ENCODE peak calls at places on chromosome 20, in six cellular contexts. M is astrocyte, H is endothelial cell of umbilical vein, Z is lung, I is endothelial cell, P is HFFc6. U is an unnamed sample.

GRCh38 chr20:19750907-19751636 is 7.0 kb upstream of the RIN2 start:
- DNase-seq in M (no peak), H (no peak), Z (no peak), I (no peak), P (no peak), U (no peak)

GRCh38 chr20:58399926-58400325 is 10.9 kb downstream of the VAPB start:
- DNase-seq in M (no peak), H (no peak), Z (no peak), I (no peak), P (no peak), U (no peak)

GRCh38 chr20:53608456-53609413 is 15.1 kb upstream of the ZNF217 start:
- DNase-seq in M (no peak), H (no peak), Z (no peak), I (no peak), P (no peak), U (no peak)

GRCh38 chr20:6764619-6765018 is 2.9 kb upstream of the BMP2 start:
- DNase-seq in M (no peak), H (no peak), Z (no peak), I (no peak), P (no peak), U (no peak)

GRCh38 chr20:1423625-1424106 is 30.8 kb upstream of the FKBP1A start:
- DNase-seq in M (peak; percentile 73), H (peak; percentile 37), Z (peak; percentile 51), I (peak; percentile 36), P (peak; percentile 30), U (peak; percentile 35)

GRCh38 chr20:10856237-10856636 is 182.4 kb upstream of the JAG1 start:
- DNase-seq in M (no peak), H (peak; percentile 22), Z (no peak), I (no peak), P (no peak), U (no peak)

GRCh38 chr20:11847827-11848226 is 69.9 kb upstream of the BTBD3 start:
- DNase-seq in M (no peak), H (peak; percentile 33), Z (no peak), I (no peak), P (no peak), U (no peak)

GRCh38 chr20:873875-874607 is 40.5 kb downstream of the FAM110A start:
- DNase-seq in M (no peak), H (no peak), Z (no peak), I (no peak), P (no peak), U (no peak)

GRCh38 chr20:53794529-53795115 is 201.0 kb upstream of the ZNF217 start:
- DNase-seq in M (peak; percentile 70), H (no peak), Z (no peak), I (no peak), P (no peak), U (no peak)

GRCh38 chr20:30502670-30503069 is 754.8 kb upstream of the DEFB115 start:
- DNase-seq in M (no peak), H (no peak), Z (no peak), I (no peak), P (no peak), U (no peak)

GRCh38 chr20:3245711-3246110 is 6.7 kb upstream of the SLC4A11 start:
- DNase-seq in M (no peak), H (no peak), Z (no peak), I (no peak), P (no peak), U (no peak)

GRCh38 chr20:48556956-48557355 is 270.8 kb downstream of the PREX1 start:
- DNase-seq in M (no peak), H (no peak), Z (no peak), I (no peak), P (no peak), U (no peak)

GRCh38 chr20:50278684-50279531 is 88.3 kb downstream of the CEBPB start:
- DNase-seq in M (no peak), H (no peak), Z (peak; percentile 74), I (no peak), P (no peak), U (no peak)

GRCh38 chr20:62693523-62693922 is 15.1 kb upstream of the NTSR1 start:
- DNase-seq in M (no peak), H (no peak), Z (no peak), I (no peak), P (no peak), U (no peak)

GRCh38 chr20:58649288-58650180 is 1.5 kb upstream of the STX16 start:
- DNase-seq in M (no peak), H (no peak), Z (no peak), I (peak; percentile 27), P (no peak), U (no peak)

GRCh38 chr20:6122873-6123649 is at the start of gene FERMT1:
- DNase-seq in M (peak; percentile 53), H (peak; percentile 31), Z (peak; percentile 48), I (peak; percentile 51), P (peak; percentile 80), U (peak; percentile 54)

GRCh38 chr20:36835025-36835424 is 40.9 kb upstream of the TLDC2 start:
- DNase-seq in M (no peak), H (no peak), Z (no peak), I (no peak), P (no peak), U (no peak)

GRCh38 chr20:36833275-36834020 is 42.5 kb upstream of the TLDC2 start:
- DNase-seq in M (peak; percentile 27), H (peak; percentile 30), Z (no peak), I (no peak), P (peak; percentile 39), U (no peak)

GRCh38 chr20:36832791-36833190 is 43.1 kb upstream of the TLDC2 start:
- DNase-seq in M (no peak), H (no peak), Z (no peak), I (no peak), P (no peak), U (no peak)

GRCh38 chr20:36827541-36828279 is 48.2 kb upstream of the TLDC2 start:
- DNase-seq in M (no peak), H (no peak), Z (no peak), I (no peak), P (no peak), U (no peak)

GRCh38 chr20:36830791-36831691 is 44.9 kb upstream of the TLDC2 start:
- DNase-seq in M (no peak), H (peak; percentile 89), Z (peak; percentile 61), I (no peak), P (peak; percentile 80), U (no peak)
- TF ChIP-seq CTCF in M (peak; percentile 24), H (peak; percentile 40), Z (no peak), I (no peak), P (peak; percentile 77), U (no peak)

GRCh38 chr20:47306755-47307370 is 49.6 kb downstream of the ZMYND8 start:
- DNase-seq in M (no peak), H (no peak), Z (no peak), I (no peak), P (no peak), U (no peak)

GRCh38 chr20:47306095-47306494 is 50.4 kb downstream of the ZMYND8 start:
- DNase-seq in M (no peak), H (no peak), Z (no peak), I (no peak), P (no peak), U (no peak)

GRCh38 chr20:47305667-47306066 is 50.8 kb downstream of the ZMYND8 start:
- DNase-seq in M (no peak), H (no peak), Z (no peak), I (no peak), P (no peak), U (no peak)

GRCh38 chr20:47303736-47304135 is 52.8 kb downstream of the ZMYND8 start:
- DNase-seq in M (no peak), H (no peak), Z (no peak), I (no peak), P (no peak), U (no peak)

DNA sequence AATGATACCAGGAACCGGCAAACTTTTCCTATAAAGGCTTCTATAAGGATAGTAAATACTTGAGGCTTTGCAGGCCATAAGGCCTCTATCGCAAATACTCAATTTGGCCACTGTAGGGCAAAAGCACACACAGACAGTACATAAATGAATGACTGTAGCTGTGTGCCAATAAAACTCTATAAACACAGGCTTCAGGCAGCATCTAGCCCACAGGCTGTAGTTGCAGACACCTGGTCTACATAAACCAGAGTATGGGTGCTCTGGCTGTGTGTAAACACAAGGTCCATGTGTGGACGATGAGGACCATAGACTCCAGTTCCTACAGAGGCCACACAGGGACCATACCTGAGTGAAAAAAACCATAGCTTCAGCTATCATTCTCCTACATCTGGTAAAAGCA is 52.2 kb downstream of the ZMYND8 start:
- DNase-seq in M (peak; percentile 29), H (peak; percentile 57), Z (no peak), I (no peak), P (peak; percentile 39), U (no peak)
- TF ChIP-seq CTCF in M (no peak), H (peak; percentile 5), Z (no peak), I (no peak), P (peak; percentile 55), U (no peak)

GRCh38 chr20:60008130-60008808 is 50.0 kb downstream of the CDH26 start:
- DNase-seq in M (no peak), H (no peak), Z (no peak), I (no peak), P (no peak), U (no peak)

GRCh38 chr20:60010689-60011417 is 52.6 kb downstream of the CDH26 start:
- DNase-seq in M (no peak), H (no peak), Z (peak; percentile 19), I (no peak), P (no peak), U (no peak)

GRCh38 chr20:60011512-60012507 is 53.6 kb downstream of the CDH26 start:
- DNase-seq in M (no peak), H (no peak), Z (peak; percentile 26), I (no peak), P (no peak), U (no peak)

GRCh38 chr20:60009318-60009717 is 51.1 kb downstream of the CDH26 start:
- DNase-seq in M (no peak), H (no peak), Z (peak; percentile 13), I (no peak), P (no peak), U (no peak)

GRCh38 chr20:60009826-60010616 is 51.8 kb downstream of the CDH26 start:
- DNase-seq in M (no peak), H (no peak), Z (peak; percentile 25), I (no peak), P (no peak), U (no peak)
- TF ChIP-seq CTCF in M (no peak), H (no peak), Z (no peak), I (peak; percentile 21), P (peak; percentile 41), U (peak; percentile 46)

DNA sequence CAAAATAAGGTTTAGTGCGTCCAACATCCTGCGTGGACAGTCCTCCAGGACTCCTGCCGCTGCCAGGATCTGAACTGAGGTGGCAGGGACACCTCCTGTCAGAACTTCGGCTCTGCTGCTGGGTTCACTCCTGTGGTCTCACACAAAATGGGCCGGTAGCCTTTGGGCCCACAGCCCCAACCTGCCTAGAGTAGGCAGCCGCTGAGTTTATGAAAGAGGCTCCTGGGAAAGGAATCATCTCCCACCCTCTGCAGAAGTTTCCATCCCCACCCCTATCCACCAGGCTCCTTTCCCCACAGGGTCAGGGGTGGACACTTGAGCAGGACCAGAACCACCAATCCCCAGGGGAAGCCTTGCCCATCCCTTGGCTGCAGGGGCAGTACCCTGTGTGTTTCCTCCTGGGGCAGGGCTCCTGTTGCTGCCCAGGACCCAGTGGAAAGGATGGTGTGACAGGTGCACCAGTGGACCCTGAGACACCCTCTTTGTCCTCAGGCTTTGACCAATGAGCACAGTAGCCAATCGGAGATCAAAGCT is 2.1 kb upstream of the ABHD16B start:
- DNase-seq in M (no peak), H (no peak), Z (no peak), I (no peak), P (no peak), U (no peak)
- TF ChIP-seq CTCF in M (no peak), H (no peak), Z (no peak), I (no peak), P (no peak), U (no peak)

U was measured in progenitor cell of endocrine pancreas.